ENCODE peak calls at places on chromosomes 2 and 18, in five cellular contexts. V is ascending aorta, K is GM12878, G is dorsolateral prefrontal cortex, E is lower lobe of right lung. U is an unnamed sample.

GRCh38 chr18:36757081-36757480 is 71.7 kb downstream of the TPGS2 start:
- DNase-seq in E (no peak), V (no peak), K (no peak), G (no peak), U (no peak)

GRCh38 chr18:43879350-43879749 is 602.1 kb upstream of the SYT4 start:
- DNase-seq in G (no peak), E (no peak), K (no peak), V (no peak), U (no peak)

GRCh38 chr2:235551965-235552364 is 58.1 kb downstream of the AGAP1 start:
- DNase-seq in V (no peak), K (no peak), G (peak; percentile 79), E (peak; percentile 60), U (peak; percentile 69)

GRCh38 chr18:36440614-36441013 is 143.1 kb downstream of the FHOD3 start:
- DNase-seq in E (no peak), K (no peak), G (no peak), V (no peak), U (no peak)

GRCh38 chr2:10935953-10936942 is 24.5 kb downstream of the KCNF1 start:
- DNase-seq in V (no peak), K (no peak), G (no peak), E (no peak), U (no peak)

GRCh38 chr2:23926289-23926749 is 604 bp downstream of the ATAD2B start:
- DNase-seq in V (peak; percentile 70), G (no peak), E (peak; percentile 71), K (no peak), U (peak; percentile 50)

GRCh38 chr2:8631465-8632005 is 50.3 kb upstream of the ID2 start:
- DNase-seq in G (no peak), K (no peak), V (no peak), E (peak; percentile 33), U (no peak)

GRCh38 chr2:39875182-39875913 is 96.3 kb upstream of the THUMPD2 start:
- DNase-seq in E (no peak), V (peak; percentile 75), K (no peak), G (no peak), U (no peak)

GRCh38 chr2:100173907-100174525 is 31.6 kb upstream of the AFF3 start:
- DNase-seq in V (no peak), E (no peak), K (no peak), G (no peak), U (no peak)

GRCh38 chr2:88658890-88659881 is 31.9 kb upstream of the EIF2AK3 start:
- DNase-seq in G (no peak), K (no peak), E (no peak), V (no peak), U (no peak)

GRCh38 chr18:57771183-57771582 is 31.9 kb downstream of the ATP8B1 start:
- DNase-seq in K (no peak), E (no peak), V (peak; percentile 8), G (no peak), U (no peak)

GRCh38 chr2:42101641-42102605 is 54.1 kb downstream of the PKDCC start:
- DNase-seq in K (peak; percentile 82), G (no peak), V (peak; percentile 82), E (peak; percentile 88), U (no peak)

GRCh38 chr2:152011724-152012123 is 87.1 kb downstream of the CACNB4 start:
- DNase-seq in E (no peak), V (no peak), G (no peak), K (no peak), U (no peak)

GRCh38 chr2:264493-265468 is at the start of gene ACP1:
- DNase-seq in G (peak; percentile 83), K (peak; percentile 80), V (peak; percentile 95), E (peak; percentile 99), U (peak; percentile 96)

GRCh38 chr2:260507-261161 is 3.2 kb downstream of the SH3YL1 start:
- DNase-seq in V (no peak), G (no peak), K (no peak), E (no peak), U (no peak)

GRCh38 chr2:263022-263738 is 652 bp downstream of the SH3YL1 start:
- DNase-seq in G (no peak), K (no peak), V (no peak), E (no peak), U (no peak)

GRCh38 chr2:262117-262516 is 1.7 kb downstream of the SH3YL1 start:
- DNase-seq in K (no peak), V (no peak), E (no peak), G (no peak), U (no peak)

GRCh38 chr2:263774-264492 is at the start of gene SH3YL1:
- DNase-seq in G (no peak), V (peak; percentile 65), K (no peak), E (peak; percentile 87), U (no peak)
- H3K27ac ChIP-seq in G (peak within 1 kb of the TSS; percentile 57), V (peak within 1 kb of the TSS; percentile 56), K (peak within 1 kb of the TSS; percentile 83), E (peak within 1 kb of the TSS; percentile 87), U (peak within 1 kb of the TSS; percentile 98)

GRCh38 chr2:223601932-223602676 is at the start of gene SCG2:
- DNase-seq in G (peak; percentile 63), E (peak; percentile 71), K (no peak), V (peak; percentile 75), U (peak; percentile 79)
- TF ChIP-seq CTCF in G (peak; percentile 50), E (peak; percentile 31), K (no peak), V (peak; percentile 43), U (no peak)

GRCh38 chr18:5941869-5942268 is 46.5 kb upstream of the TMEM200C start:
- DNase-seq in G (no peak), V (no peak), E (no peak), K (no peak), U (no peak)

GRCh38 chr18:5939801-5940667 is 44.7 kb upstream of the TMEM200C start:
- DNase-seq in V (no peak), K (no peak), E (no peak), G (no peak), U (no peak)

GRCh38 chr18:5937795-5938194 is 42.5 kb upstream of the TMEM200C start:
- DNase-seq in V (no peak), K (no peak), E (no peak), G (no peak), U (no peak)

DNA sequence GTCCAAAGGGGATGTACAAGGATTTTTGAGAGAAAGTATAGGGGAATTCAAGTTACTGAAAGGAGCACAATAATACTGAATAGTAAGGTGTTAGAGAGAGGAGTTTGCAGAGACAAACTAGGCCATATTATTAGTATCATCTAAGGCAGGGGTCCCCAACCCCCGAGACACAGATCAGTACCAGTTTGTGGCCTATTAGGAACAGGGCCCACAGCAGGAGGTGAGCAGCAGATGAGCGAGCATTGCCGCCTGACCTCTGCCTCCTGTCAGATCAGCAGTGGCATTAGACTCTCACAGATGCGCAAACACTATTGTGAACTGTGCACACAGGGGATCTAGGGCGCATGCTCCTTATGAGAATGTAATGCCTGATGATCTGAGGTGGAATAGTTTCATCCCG is 41.8 kb upstream of the TMEM200C start:
- DNase-seq in G (no peak), K (no peak), E (no peak), V (no peak), U (no peak)
- H3K27ac ChIP-seq in G (no peak overlapping the region), K (no peak overlapping the region), E (no peak overlapping the region), V (no peak overlapping the region), U (no peak overlapping the region)

GRCh38 chr2:188319845-188320244 is 28.2 kb downstream of the GULP1 start:
- DNase-seq in V (no peak), G (no peak), E (no peak), K (no peak), U (no peak)
- TF ChIP-seq CTCF in V (no peak), G (no peak), E (no peak), K (no peak), U (no peak)

DNA sequence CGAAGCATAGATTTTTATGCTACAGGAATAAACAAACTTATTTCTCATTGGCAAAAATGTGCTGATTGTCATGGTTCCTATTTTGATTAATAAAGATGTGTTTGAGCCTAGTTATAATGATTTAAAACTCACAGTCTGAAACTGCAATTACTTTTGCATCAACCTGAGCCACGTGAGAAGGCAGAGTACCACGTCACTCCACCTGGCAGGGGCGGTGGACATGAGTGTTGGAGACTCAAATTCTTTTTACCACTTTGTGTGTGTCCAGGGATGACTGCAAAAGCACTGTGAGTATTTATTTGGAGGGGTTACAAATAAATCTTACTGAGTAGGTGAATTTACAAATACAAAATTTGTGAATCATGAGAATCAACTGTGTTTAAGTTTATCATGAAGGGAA is 316.3 kb downstream of the MYCN start:
- DNase-seq in E (no peak), V (no peak), K (no peak), G (no peak), U (no peak)
- H3K27ac ChIP-seq in E (no peak overlapping the region), V (no peak overlapping the region), K (no peak overlapping the region), G (no peak overlapping the region), U (no peak overlapping the region)

DNA sequence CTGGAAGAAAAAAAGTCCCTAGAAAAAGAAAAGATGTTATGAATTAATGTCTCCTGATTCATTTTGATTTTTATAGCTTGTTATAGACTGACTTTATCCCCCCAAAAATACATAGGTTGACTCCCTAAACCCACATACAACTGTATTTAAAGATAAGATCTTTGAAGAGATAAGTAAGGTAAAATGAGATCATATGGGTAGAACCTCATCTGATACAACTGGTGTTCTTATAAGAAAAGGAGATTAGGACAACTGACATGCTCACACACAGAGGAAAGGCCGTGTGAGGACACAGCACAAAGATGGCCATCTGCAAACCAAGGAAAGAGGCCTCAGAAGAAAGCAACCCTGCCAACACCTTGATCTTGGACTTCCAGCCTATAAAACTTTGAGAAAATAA is 117.5 kb downstream of the CD226 start:
- DNase-seq in E (no peak), V (no peak), K (no peak), G (no peak), U (peak; percentile 9)
- TF ChIP-seq CTCF in E (no peak), V (no peak), K (no peak), G (no peak), U (no peak)

GRCh38 chr2:108621689-108622681 is 87.7 kb downstream of the LIMS1 start:
- DNase-seq in V (no peak), K (no peak), G (no peak), E (no peak), U (no peak)
- H3K27ac ChIP-seq in V (no peak overlapping the region), K (no peak overlapping the region), G (no peak overlapping the region), E (peak overlapping the region; percentile 59), U (no peak overlapping the region)

DNA sequence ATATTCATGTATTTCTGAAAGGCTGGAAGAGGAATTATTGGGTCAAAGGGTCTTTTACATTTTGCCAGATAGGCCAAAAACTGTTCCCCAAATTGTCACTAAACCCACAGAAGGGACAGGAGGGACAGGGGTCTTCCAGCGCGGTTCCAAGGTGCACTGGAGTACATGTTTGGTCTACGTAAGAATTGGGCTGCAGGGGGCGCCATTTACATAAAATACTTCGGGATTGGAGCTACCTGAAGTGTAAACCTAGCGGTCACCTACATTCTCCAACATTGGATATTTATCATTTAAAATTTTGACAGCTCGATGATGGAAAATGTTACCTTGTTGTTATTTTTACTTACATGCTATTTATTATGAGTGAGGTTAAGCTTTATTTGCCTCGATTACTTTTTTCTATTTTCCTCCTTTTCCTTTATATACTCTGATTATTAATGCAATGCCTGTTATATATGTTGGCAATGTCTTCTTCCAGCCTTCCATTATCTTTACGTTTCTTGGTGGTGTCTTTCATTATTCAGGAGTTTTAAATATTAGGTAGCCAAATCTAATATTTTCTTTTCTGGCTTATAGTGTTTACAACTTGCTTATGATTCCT is 43.0 kb upstream of the RAB6C start:
- DNase-seq in V (no peak), K (no peak), G (peak; percentile 81), E (no peak), U (no peak)
- TF ChIP-seq CTCF in V (no peak), K (peak; percentile 36), G (no peak), E (no peak), U (no peak)